ENCODE peak calls at places on chromosomes 2 and 18, in seven cellular contexts. E is NCI-H510A treated with DMSO at 0.1 percent for 48 hours, Z is lower lobe of right lung, R is anterior cingulate cortex, G is GM23248, A is amniotic stem cell, P is HFFc6. U is an unnamed sample.

GRCh38 chr2:164675027-164675426 is 53.7 kb upstream of the GRB14 start:
- DNase-seq in E (no peak), Z (no peak), R (no peak), G (no peak), A (no peak), P (no peak), U (no peak)

GRCh38 chr2:108199726-108200125 is 40.0 kb upstream of the SULT1C3 start:
- DNase-seq in E (no peak), Z (no peak), R (no peak), G (peak; percentile 37), A (no peak), P (peak; percentile 40), U (peak; percentile 26)

GRCh38 chr2:164992818-164993217 is 37.5 kb upstream of the SLC38A11 start:
- DNase-seq in E (peak; percentile 57), Z (no peak), R (no peak), G (peak; percentile 90), A (peak; percentile 95), P (peak; percentile 94), U (no peak)

GRCh38 chr18:74604774-74605173 is 7.1 kb downstream of the ZNF407 start:
- DNase-seq in E (no peak), Z (no peak), R (no peak), G (peak; percentile 38), A (peak; percentile 16), P (peak; percentile 30), U (peak; percentile 40)

GRCh38 chr2:40197121-40197520 is 254.8 kb downstream of the SLC8A1 start:
- DNase-seq in E (no peak), Z (no peak), R (no peak), G (no peak), A (no peak), P (no peak), U (no peak)

GRCh38 chr2:99821039-99821438 is 321.4 kb downstream of the AFF3 start:
- DNase-seq in E (no peak), Z (no peak), R (no peak), G (no peak), A (no peak), P (no peak), U (no peak)

GRCh38 chr2:44975571-44976450 is 33.4 kb downstream of the SIX2 start:
- DNase-seq in E (no peak), Z (no peak), R (no peak), G (no peak), A (no peak), P (no peak), U (no peak)

GRCh38 chr2:169395821-169396374 is 33.6 kb upstream of the LRP2 start:
- DNase-seq in E (no peak), Z (no peak), R (no peak), G (no peak), A (no peak), P (no peak), U (no peak)

GRCh38 chr18:63603772-63604171 is 16.6 kb downstream of the SERPINB13 start:
- DNase-seq in E (no peak), Z (no peak), R (no peak), G (peak; percentile 80), A (no peak), P (peak; percentile 53), U (no peak)

GRCh38 chr18:58338961-58339722 is 289.7 kb downstream of the ALPK2 start:
- DNase-seq in E (peak; percentile 81), Z (no peak), R (no peak), G (no peak), A (no peak), P (no peak), U (no peak)

GRCh38 chr18:49174478-49174877 is 223.7 kb upstream of the SMAD7 start:
- DNase-seq in E (no peak), Z (no peak), R (no peak), G (peak; percentile 98), A (no peak), P (peak; percentile 69), U (no peak)

GRCh38 chr2:71811157-71811556 is 336.5 kb downstream of the CYP26B1 start:
- DNase-seq in E (no peak), Z (no peak), R (no peak), G (no peak), A (no peak), P (no peak), U (no peak)

GRCh38 chr2:70557171-70557838 is 3.7 kb upstream of the TGFA start:
- DNase-seq in E (peak; percentile 81), Z (no peak), R (no peak), G (no peak), A (no peak), P (no peak), U (no peak)

GRCh38 chr18:58175122-58175687 is 131.2 kb downstream of the NEDD4L start:
- DNase-seq in E (peak; percentile 26), Z (no peak), R (no peak), G (no peak), A (no peak), P (no peak), U (no peak)

GRCh38 chr2:167579826-167580225 is 667.6 kb downstream of the STK39 start:
- DNase-seq in E (no peak), Z (no peak), R (no peak), G (no peak), A (no peak), P (no peak), U (no peak)

GRCh38 chr2:74495440-74495839 is 4.0 kb downstream of the LBX2 start:
- DNase-seq in E (no peak), Z (no peak), R (no peak), G (no peak), A (no peak), P (no peak), U (no peak)

GRCh38 chr18:44637210-44638051 is 43.3 kb upstream of the SETBP1 start:
- DNase-seq in E (no peak), Z (no peak), R (no peak), G (peak; percentile 70), A (no peak), P (no peak), U (no peak)

GRCh38 chr2:23430263-23430662 is 45.3 kb downstream of the KLHL29 start:
- DNase-seq in E (no peak), Z (no peak), R (no peak), G (peak; percentile 90), A (peak; percentile 72), P (peak; percentile 87), U (peak; percentile 72)

GRCh38 chr18:68997845-68998244 is 200.0 kb downstream of the CCDC102B start:
- DNase-seq in E (no peak), Z (no peak), R (no peak), G (no peak), A (no peak), P (no peak), U (no peak)

GRCh38 chr2:112646102-112646719 is 472 bp downstream of the SLC20A1 start:
- DNase-seq in E (no peak), Z (no peak), R (no peak), G (peak; percentile 64), A (no peak), P (no peak), U (peak; percentile 34)

U was measured in hepatic stellate cell.